ENCODE peak calls at places on chromosomes 16 and 17, in ten cellular contexts. K is stimulated activated CD8-positive, alpha-beta memory T cell treated with anti-CD3 and anti-CD28 coated beads, Interleukin-2, amount 100 ng/mL, for 48 hours; W is HFFc6; S is Calu3; A is ACHN; T is effector memory CD8-positive, alpha-beta T cell; R is islet precursor cell; O is left ventricle myocardium superior; P is retina; X is foreskin fibroblast. C is an unnamed sample.

GRCh38 chr17:79944821-79945391 is 90.8 kb downstream of the TBC1D16 start:
- DNase-seq in K (no peak), W (no peak), S (no peak), A (no peak), T (no peak), R (peak), O (no peak), P (no peak), X (no peak), C (no peak)

GRCh38 chr17:77613627-77614026 is 344.9 kb upstream of the TNRC6C start:
- DNase-seq in K (no peak), W (no peak), S (no peak), A (no peak), T (no peak), R (peak), O (no peak), P (no peak), X (no peak), C (no peak)

GRCh38 chr17:3892095-3892998 is 506 bp downstream of the CAMKK1 start:
- DNase-seq in K (peak), W (peak), S (peak), A (peak), T (peak), R (peak), O (peak), P (peak), X (peak), C (peak)

GRCh38 chr17:2075336-2076056 is 20.6 kb downstream of the HIC1 start:
- DNase-seq in K (no peak), W (no peak), S (no peak), A (no peak), T (no peak), R (peak), O (peak), P (peak), X (no peak), C (no peak)

GRCh38 chr16:21599994-21600773 is 807 bp downstream of the METTL9 start:
- DNase-seq in K (no peak), W (peak), S (peak), A (peak), T (peak), R (no peak), O (no peak), P (peak), X (no peak), C (peak)

GRCh38 chr16:17803625-17804410 is 333.1 kb upstream of the XYLT1 start:
- DNase-seq in K (no peak), W (peak), S (no peak), A (no peak), T (no peak), R (peak), O (no peak), P (no peak), X (peak), C (no peak)

GRCh38 chr17:2054740-2055493 is at the start of gene HIC1:
- DNase-seq in K (peak), W (peak), S (peak), A (peak), T (peak), R (peak), O (peak), P (peak), X (peak), C (no peak)

GRCh38 chr17:5464717-5465507 is 3.9 kb downstream of the DHX33 start:
- DNase-seq in K (no peak), W (no peak), S (no peak), A (no peak), T (no peak), R (no peak), O (no peak), P (no peak), X (no peak), C (no peak)

GRCh38 chr16:4246777-4247476 is 5.0 kb upstream of the SRL start:
- DNase-seq in K (no peak), W (no peak), S (no peak), A (no peak), T (no peak), R (no peak), O (no peak), P (no peak), X (no peak), C (no peak)

GRCh38 chr17:32936894-32937500 is 9.0 kb downstream of the TMEM98 start:
- DNase-seq in K (peak), W (peak), S (peak), A (peak), T (peak), R (peak), O (peak), P (peak), X (peak), C (peak)

GRCh38 chr17:44754276-44754675 is 4.5 kb upstream of the ADAM11 start:
- DNase-seq in K (no peak), W (no peak), S (no peak), A (no peak), T (no peak), R (no peak), O (no peak), P (no peak), X (no peak), C (no peak)

GRCh38 chr17:28796062-28796461 is 46.5 kb downstream of the FAM222B start:
- DNase-seq in K (no peak), W (no peak), S (no peak), A (no peak), T (no peak), R (no peak), O (no peak), P (no peak), X (no peak), C (no peak)

GRCh38 chr16:11417487-11417886 is 72.2 kb downstream of the RMI2 start:
- DNase-seq in K (no peak), W (no peak), S (no peak), A (no peak), T (no peak), R (no peak), O (peak), P (no peak), X (no peak), C (no peak)

GRCh38 chr17:67187927-67188326 is 57.1 kb downstream of the HELZ start:
- DNase-seq in K (no peak), W (no peak), S (no peak), A (no peak), T (no peak), R (no peak), O (no peak), P (no peak), X (no peak), C (no peak)

GRCh38 chr17:15263206-15263579 is 1.9 kb downstream of the PMP22 start:
- DNase-seq in K (no peak), W (peak), S (peak), A (peak), T (no peak), R (peak), O (peak), P (peak), X (peak), C (no peak)

GRCh38 chr17:49554694-49555494 is 20.8 kb upstream of the NXPH3 start:
- DNase-seq in K (no peak), W (no peak), S (no peak), A (no peak), T (no peak), R (peak), O (no peak), P (no peak), X (no peak), C (no peak)

GRCh38 chr16:74449470-74449869 is 28.2 kb upstream of the CLEC18B start:
- DNase-seq in K (no peak), W (peak), S (no peak), A (peak), T (no peak), R (peak), O (no peak), P (no peak), X (peak), C (no peak)

C was measured in renal cortical epithelial cell.